ENCODE peak calls at places on chromosomes 12 and 14, in nine cellular contexts. O, G, R, Q, T, D, S, B and M are unnamed samples. For H3K27me3 and H3K4me1, the result is how much of the 10 kb centered on the place peaks cover.

GRCh38 chr12:63206908-63207307 is 55.9 kb upstream of the AVPR1A start:
- DNase-seq in B (no peak), O (peak), T (no peak), S (no peak), R (no peak), D (no peak), G (no peak), Q (no peak), M (no peak)

GRCh38 chr14:64632056-64632455 is 72.2 kb upstream of the PLEKHG3 start:
- DNase-seq in B (no peak), S (no peak), O (peak), G (no peak), T (no peak), Q (no peak), R (no peak), D (no peak), M (no peak)

GRCh38 chr12:131799195-131799594 is 29.0 kb upstream of the MMP17 start:
- DNase-seq in O (no peak), B (no peak), D (no peak), R (no peak), Q (no peak), S (no peak), G (no peak), T (no peak), M (no peak)

GRCh38 chr12:121537814-121538698 is 42.8 kb downstream of the KDM2B start:
- DNase-seq in R (peak), B (no peak), G (peak), Q (no peak), O (peak), S (peak), T (peak), D (no peak), M (peak)

GRCh38 chr14:93096923-93097322 is 18.8 kb downstream of the ITPK1 start:
- DNase-seq in R (no peak), O (no peak), B (no peak), G (no peak), T (no peak), S (no peak), Q (no peak), D (no peak), M (no peak)

GRCh38 chr14:91307046-91307445 is 62.5 kb upstream of the GPR68 start:
- DNase-seq in O (no peak), B (no peak), R (peak), T (no peak), Q (no peak), S (no peak), G (no peak), D (no peak), M (no peak)

GRCh38 chr14:103832046-103832445 is 15.3 kb downstream of the PPP1R13B start:
- DNase-seq in O (peak), G (no peak), T (no peak), S (no peak), D (peak), Q (no peak), B (no peak), R (no peak), M (no peak)

GRCh38 chr12:52675301-52675701 is 4.9 kb downstream of the KRT1 start:
- DNase-seq in O (no peak), D (no peak), Q (no peak), T (no peak), G (no peak), B (no peak), R (no peak), S (no peak), M (no peak)

GRCh38 chr14:93146119-93146518 is 30.4 kb upstream of the ITPK1 start:
- DNase-seq in Q (no peak), R (no peak), O (no peak), B (no peak), T (no peak), S (no peak), D (no peak), G (no peak), M (no peak)

GRCh38 chr14:102058146-102058545 is 28.7 kb downstream of the HSP90AA1 start:
- DNase-seq in T (no peak), D (no peak), Q (no peak), O (no peak), B (no peak), R (no peak), S (no peak), G (no peak), M (no peak)

GRCh38 chr14:100176811-100177327 is 17.4 kb upstream of the DEGS2 start:
- DNase-seq in B (no peak), T (no peak), S (no peak), O (no peak), D (no peak), G (no peak), R (no peak), Q (no peak), M (no peak)

GRCh38 chr14:100172811-100173210 is 13.4 kb upstream of the DEGS2 start:
- DNase-seq in O (no peak), D (no peak), R (no peak), Q (no peak), G (no peak), S (no peak), B (no peak), T (no peak), M (no peak)

GRCh38 chr14:100173353-100173752 is 13.9 kb upstream of the DEGS2 start:
- DNase-seq in S (no peak), B (no peak), G (no peak), Q (peak), O (no peak), T (no peak), D (no peak), R (no peak), M (no peak)

DNA sequence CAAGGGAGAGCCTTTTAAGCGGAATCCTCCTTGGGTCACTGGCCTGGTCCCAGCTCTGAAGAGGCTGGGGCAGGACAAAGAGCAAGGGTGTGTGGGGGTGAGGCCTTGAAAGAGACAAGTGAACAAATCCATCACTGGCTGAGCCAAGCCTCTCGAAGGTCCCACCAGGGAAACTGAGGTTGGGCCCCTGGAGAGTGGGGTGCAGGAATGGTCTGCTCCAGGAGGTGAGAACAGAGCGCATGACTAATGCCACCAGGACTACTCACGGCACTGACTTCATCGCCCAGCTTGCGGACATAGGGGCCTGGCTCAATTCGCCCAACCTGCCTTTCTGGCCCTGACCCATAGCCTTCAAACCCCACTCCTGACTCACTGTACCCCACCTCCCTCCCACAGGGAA is 19.2 kb upstream of the DEGS2 start:
- DNase-seq in G (no peak), D (no peak), T (no peak), S (no peak), Q (no peak), R (no peak), B (no peak), O (no peak), M (no peak)
- H3K27me3 ChIP-seq in G (under half), D (under half), T (under half), S (under half), Q (under half), R (under half), B (under half), O (under half), M (under half)

GRCh38 chr12:54280401-54281260 is at the start of gene HNRNPA1:
- DNase-seq in Q (peak), S (peak), T (peak), O (peak), B (peak), D (peak), R (peak), G (peak), M (peak)
- H3K4me1 ChIP-seq in Q (under half), S (under half), T (half or more), O (under half), B (under half), D (under half), R (under half), G (under half), M (under half)

GRCh38 chr14:100070310-100070709 is 5.1 kb downstream of the EVL start:
- DNase-seq in B (no peak), R (no peak), G (no peak), S (no peak), T (peak), D (no peak), Q (no peak), O (no peak), M (peak)

GRCh38 chr14:100072783-100073346 is 7.6 kb downstream of the EVL start:
- DNase-seq in T (peak), O (no peak), D (no peak), Q (peak), G (peak), R (no peak), B (peak), S (no peak), M (peak)

GRCh38 chr14:100069161-100069800 is 4.1 kb downstream of the EVL start:
- DNase-seq in B (no peak), O (no peak), S (no peak), R (no peak), T (no peak), D (no peak), Q (no peak), G (no peak), M (no peak)

GRCh38 chr14:100074431-100075100 is 9.3 kb downstream of the EVL start:
- DNase-seq in R (no peak), G (no peak), D (no peak), B (no peak), T (no peak), O (no peak), Q (no peak), S (no peak), M (no peak)

DNA sequence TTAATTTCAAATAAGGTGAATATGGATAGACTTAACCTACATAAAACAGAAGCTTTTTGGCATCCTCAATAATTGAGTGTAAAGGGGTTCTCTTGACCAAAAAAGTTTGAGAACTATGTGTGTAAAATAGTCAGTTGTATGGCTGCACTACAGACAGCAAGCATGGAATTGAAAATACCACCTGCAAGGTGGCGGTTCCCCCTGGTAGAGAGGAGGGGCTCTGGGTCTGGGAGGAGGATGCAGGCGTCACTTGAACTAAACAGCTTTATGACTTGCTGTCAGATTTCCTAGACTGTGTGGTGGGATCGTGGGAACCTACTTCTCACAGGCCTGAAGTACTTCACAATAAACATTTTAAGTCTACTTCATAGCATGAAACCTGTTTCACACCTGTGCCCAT is 6.3 kb downstream of the EVL start:
- DNase-seq in D (no peak), Q (no peak), S (no peak), R (no peak), O (no peak), G (no peak), T (no peak), B (no peak), M (no peak)
- H3K27me3 ChIP-seq in D (under half), Q (under half), S (under half), R (under half), O (under half), G (under half), T (under half), B (under half), M (under half)

GRCh38 chr14:73751157-73751691 is 37.0 kb upstream of the PNMA1 start:
- DNase-seq in G (no peak), R (no peak), O (no peak), D (no peak), Q (no peak), T (no peak), S (no peak), B (no peak), M (no peak)
- H3K4me1 ChIP-seq in G (half or more), R (under half), O (under half), D (half or more), Q (under half), T (half or more), S (half or more), B (half or more), M (half or more)

DNA sequence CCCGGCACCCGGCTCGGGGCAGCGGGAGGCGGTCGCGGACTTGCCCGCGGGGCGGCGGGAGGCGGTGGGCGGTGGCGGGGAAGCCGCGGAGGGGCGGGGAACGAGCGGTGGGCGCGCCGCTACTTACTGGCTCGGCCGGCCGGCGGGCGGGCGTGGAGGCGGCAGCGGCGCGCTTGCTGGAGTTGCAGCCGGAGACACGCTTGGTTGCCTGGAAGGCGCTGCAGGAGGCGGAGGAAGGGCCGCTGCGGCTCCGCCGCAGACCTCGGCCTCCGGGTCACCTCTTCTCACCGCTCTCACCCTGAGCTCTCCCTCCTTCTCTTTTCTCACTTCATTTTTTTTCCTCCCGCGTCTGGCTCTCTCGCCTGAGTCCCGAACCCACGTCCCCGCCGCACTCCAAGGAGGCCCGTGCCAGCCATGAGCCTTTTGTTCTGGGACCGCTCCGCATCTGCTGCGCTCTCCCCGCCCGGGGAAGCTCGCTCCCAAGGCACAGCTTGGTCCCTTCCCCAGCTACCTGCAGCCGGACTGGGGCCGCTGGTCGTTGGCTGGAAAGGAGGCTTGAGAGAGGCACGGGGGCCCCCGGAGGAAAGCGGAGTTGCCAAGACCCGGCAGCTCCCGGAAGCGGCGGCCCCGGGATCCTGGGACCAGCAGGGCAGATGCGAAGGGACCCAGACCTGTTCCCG is 591 bp upstream of the KCNK10 start:
- DNase-seq in G (no peak), S (no peak), R (no peak), B (no peak), Q (peak), O (peak), D (no peak), T (no peak), M (no peak)
- H3K27me3 ChIP-seq in G (under half), S (under half), R (under half), B (half or more), Q (half or more), O (half or more), D (under half), T (under half), M (under half)

DNA sequence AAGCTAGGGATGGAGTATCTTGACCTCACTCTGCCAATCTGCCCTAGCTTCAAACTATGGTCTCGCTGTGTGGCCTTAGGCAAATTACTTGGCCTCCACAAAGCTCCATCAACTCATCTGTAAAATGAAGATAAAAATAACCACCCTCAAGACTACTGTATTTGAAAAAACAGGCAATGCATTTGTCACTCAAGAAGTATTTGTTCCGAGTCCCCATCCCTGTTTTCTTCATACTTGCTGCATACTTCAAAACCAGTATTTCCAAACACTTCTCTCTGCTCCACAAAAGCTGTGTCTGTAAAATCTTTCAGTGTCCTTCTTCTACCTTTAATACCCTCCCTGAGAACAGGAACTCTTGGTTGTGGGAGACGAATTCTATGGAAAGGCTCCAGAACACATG is 47.9 kb downstream of the GTF2A1 start:
- DNase-seq in D (no peak), R (no peak), B (no peak), O (peak), G (no peak), Q (no peak), S (no peak), T (no peak), M (no peak)
- H3K4me1 ChIP-seq in D (under half), R (under half), B (under half), O (under half), G (under half), Q (under half), S (under half), T (under half), M (under half)

GRCh38 chr14:95981939-95982338 is 57.2 kb upstream of the C14orf132 start:
- DNase-seq in T (no peak), D (no peak), S (no peak), O (no peak), G (no peak), B (no peak), Q (peak), R (no peak), M (no peak)
- H3K27me3 ChIP-seq in T (under half), D (under half), S (under half), O (under half), G (under half), B (under half), Q (under half), R (under half), M (under half)

GRCh38 chr12:46556820-46557524 is 184.4 kb upstream of the SLC38A2 start:
- DNase-seq in T (no peak), G (peak), S (no peak), R (no peak), Q (no peak), D (no peak), B (no peak), O (peak), M (no peak)
- H3K4me1 ChIP-seq in T (under half), G (half or more), S (under half), R (under half), Q (under half), D (under half), B (under half), O (half or more), M (under half)